ENCODE peak calls at places on chromosomes 7 and 10, in four cellular contexts. I is HuH-7, J is T-helper 1 cell, G is NCI-H345. Q is an unnamed sample.

GRCh38 chr7:114653391-114654088 is 238.9 kb downstream of the FOXP2 start:
- DNase-seq in I (no peak), J (no peak), G (peak), Q (peak)

GRCh38 chr7:35630573-35630972 is 64.4 kb downstream of the HERPUD2 start:
- DNase-seq in I (no peak), J (no peak), G (no peak), Q (no peak)

GRCh38 chr10:14191871-14192270 is 138.9 kb downstream of the FRMD4A start:
- DNase-seq in I (no peak), J (no peak), G (no peak), Q (no peak)

GRCh38 chr10:105921348-105921747 is 1243.2 kb downstream of the SORCS1 start:
- DNase-seq in I (no peak), J (no peak), G (no peak), Q (no peak)

GRCh38 chr10:34172936-34173533 is 642.1 kb downstream of the PARD3 start:
- DNase-seq in I (no peak), J (no peak), G (no peak), Q (no peak)

GRCh38 chr10:133441780-133442179 is 12.0 kb upstream of the SCART1 start:
- DNase-seq in I (no peak), J (no peak), G (no peak), Q (no peak)

GRCh38 chr10:125514206-125515162 is 168.5 kb downstream of the TEX36 start:
- DNase-seq in I (no peak), J (no peak), G (no peak), Q (no peak)

GRCh38 chr7:101650579-101651081 is 21.5 kb upstream of the MYL10 start:
- DNase-seq in I (no peak), J (no peak), G (no peak), Q (no peak)

GRCh38 chr7:46145412-46145811 is 224.3 kb upstream of the IGFBP3 start:
- DNase-seq in I (no peak), J (no peak), G (no peak), Q (no peak)

GRCh38 chr7:120412139-120412538 is 139.2 kb downstream of the KCND2 start:
- DNase-seq in I (no peak), J (no peak), G (no peak), Q (no peak)

GRCh38 chr7:100509213-100509612 is 25.5 kb downstream of the NYAP1 start:
- DNase-seq in I (no peak), J (no peak), G (peak), Q (peak)

GRCh38 chr7:6226194-6226799 is 46.1 kb downstream of the CYTH3 start:
- DNase-seq in I (no peak), J (no peak), G (no peak), Q (no peak)

GRCh38 chr7:116249969-116250553 is 39.7 kb downstream of the TES start:
- DNase-seq in I (peak), J (no peak), G (no peak), Q (no peak)

GRCh38 chr10:115985696-115986095 is 287.3 kb downstream of the GFRA1 start:
- DNase-seq in I (no peak), J (no peak), G (no peak), Q (no peak)

GRCh38 chr10:93495654-93496321 is 624 bp upstream of the CEP55 start:
- DNase-seq in I (peak), J (peak), G (peak), Q (peak)

GRCh38 chr7:144513332-144513731 is 109.8 kb upstream of the NOBOX start:
- DNase-seq in I (no peak), J (no peak), G (peak), Q (peak)

GRCh38 chr7:24440851-24441250 is 132.4 kb upstream of the PALS2 start:
- DNase-seq in I (no peak), J (no peak), G (no peak), Q (no peak)

GRCh38 chr7:135930565-135931423 is 46.4 kb downstream of the MTPN start:
- DNase-seq in I (no peak), J (no peak), G (no peak), Q (no peak)

GRCh38 chr10:120511165-120511564 is 54.1 kb downstream of the PLPP4 start:
- DNase-seq in I (no peak), J (no peak), G (no peak), Q (no peak)

GRCh38 chr10:62779487-62780248 is 24.9 kb upstream of the ADO start:
- DNase-seq in I (no peak), J (peak), G (no peak), Q (no peak)